ENCODE peak calls at places on chromosomes 1 and 21, in eight cellular contexts. One of them, this sample, is unnamed.
A peak's percentile ranks its signal among the peaks of the same experiment; 100 is the strongest.

GRCh38 chr1:3032970-3033794 is 11.9 kb downstream of the ACTRT2 start:
- DNase-seq in ureter: no peak
- DNase-seq in colonic mucosa: no peak
- DNase-seq in CD4-positive, CD25-positive, alpha-beta regulatory T cell: no peak
- DNase-seq in stimulated activated CD4-positive, alpha-beta T cell treated with anti-CD3 and anti-CD28 coated beads, Interleukin-15, amount 100 ng/mL, for 24 hours: peak; percentile 41
- DNase-seq in HFFc6: no peak
- DNase-seq in stimulated activated CD8-positive, alpha-beta memory T cell treated with anti-CD3 and anti-CD28 coated beads, Interleukin-15, amount 100 ng/mL, for 1 hour: peak; percentile 9
- DNase-seq in ACHN: no peak
- DNase-seq in this sample: no peak

GRCh38 chr1:11879311-11880180 is 20.8 kb upstream of the NPPB start:
- DNase-seq in CD4-positive, CD25-positive, alpha-beta regulatory T cell: no peak
- DNase-seq in ACHN: no peak
- DNase-seq in HFFc6: no peak
- DNase-seq in ureter: no peak
- DNase-seq in stimulated activated CD4-positive, alpha-beta T cell treated with anti-CD3 and anti-CD28 coated beads, Interleukin-15, amount 100 ng/mL, for 24 hours: no peak
- DNase-seq in stimulated activated CD8-positive, alpha-beta memory T cell treated with anti-CD3 and anti-CD28 coated beads, Interleukin-15, amount 100 ng/mL, for 1 hour: no peak
- DNase-seq in colonic mucosa: no peak
- DNase-seq in this sample: no peak

GRCh38 chr1:172970186-172970585 is 80.6 kb downstream of the TNFSF18 start:
- DNase-seq in CD4-positive, CD25-positive, alpha-beta regulatory T cell: no peak
- DNase-seq in stimulated activated CD8-positive, alpha-beta memory T cell treated with anti-CD3 and anti-CD28 coated beads, Interleukin-15, amount 100 ng/mL, for 1 hour: no peak
- DNase-seq in colonic mucosa: no peak
- DNase-seq in ACHN: no peak
- DNase-seq in ureter: no peak
- DNase-seq in stimulated activated CD4-positive, alpha-beta T cell treated with anti-CD3 and anti-CD28 coated beads, Interleukin-15, amount 100 ng/mL, for 24 hours: no peak
- DNase-seq in HFFc6: peak; percentile 52
- DNase-seq in this sample: peak; percentile 37

GRCh38 chr1:110638062-110638461 is 31.9 kb upstream of the KCNA2 start:
- DNase-seq in ACHN: no peak
- DNase-seq in ureter: no peak
- DNase-seq in colonic mucosa: no peak
- DNase-seq in stimulated activated CD8-positive, alpha-beta memory T cell treated with anti-CD3 and anti-CD28 coated beads, Interleukin-15, amount 100 ng/mL, for 1 hour: no peak
- DNase-seq in HFFc6: no peak
- DNase-seq in CD4-positive, CD25-positive, alpha-beta regulatory T cell: no peak
- DNase-seq in stimulated activated CD4-positive, alpha-beta T cell treated with anti-CD3 and anti-CD28 coated beads, Interleukin-15, amount 100 ng/mL, for 24 hours: no peak
- DNase-seq in this sample: no peak

GRCh38 chr1:224579526-224579925 is 36.6 kb upstream of the CNIH3 start:
- DNase-seq in CD4-positive, CD25-positive, alpha-beta regulatory T cell: no peak
- DNase-seq in stimulated activated CD4-positive, alpha-beta T cell treated with anti-CD3 and anti-CD28 coated beads, Interleukin-15, amount 100 ng/mL, for 24 hours: no peak
- DNase-seq in ACHN: no peak
- DNase-seq in colonic mucosa: no peak
- DNase-seq in stimulated activated CD8-positive, alpha-beta memory T cell treated with anti-CD3 and anti-CD28 coated beads, Interleukin-15, amount 100 ng/mL, for 1 hour: no peak
- DNase-seq in HFFc6: peak; percentile 72
- DNase-seq in ureter: no peak
- DNase-seq in this sample: no peak

GRCh38 chr1:60255565-60255964 is 182.0 kb upstream of the C1orf87 start:
- DNase-seq in HFFc6: no peak
- DNase-seq in ureter: no peak
- DNase-seq in CD4-positive, CD25-positive, alpha-beta regulatory T cell: no peak
- DNase-seq in ACHN: no peak
- DNase-seq in stimulated activated CD8-positive, alpha-beta memory T cell treated with anti-CD3 and anti-CD28 coated beads, Interleukin-15, amount 100 ng/mL, for 1 hour: no peak
- DNase-seq in stimulated activated CD4-positive, alpha-beta T cell treated with anti-CD3 and anti-CD28 coated beads, Interleukin-15, amount 100 ng/mL, for 24 hours: no peak
- DNase-seq in colonic mucosa: no peak
- DNase-seq in this sample: peak; percentile 18

GRCh38 chr1:116990612-116991151 is 10.9 kb upstream of the CD101 start:
- DNase-seq in stimulated activated CD4-positive, alpha-beta T cell treated with anti-CD3 and anti-CD28 coated beads, Interleukin-15, amount 100 ng/mL, for 24 hours: no peak
- DNase-seq in ureter: peak; percentile 64
- DNase-seq in colonic mucosa: peak; percentile 47
- DNase-seq in stimulated activated CD8-positive, alpha-beta memory T cell treated with anti-CD3 and anti-CD28 coated beads, Interleukin-15, amount 100 ng/mL, for 1 hour: no peak
- DNase-seq in ACHN: no peak
- DNase-seq in CD4-positive, CD25-positive, alpha-beta regulatory T cell: no peak
- DNase-seq in HFFc6: no peak
- DNase-seq in this sample: peak; percentile 54

GRCh38 chr21:24023936-24024335 is 1583.3 kb downstream of the MRPL39 start:
- DNase-seq in HFFc6: no peak
- DNase-seq in ureter: no peak
- DNase-seq in colonic mucosa: no peak
- DNase-seq in CD4-positive, CD25-positive, alpha-beta regulatory T cell: no peak
- DNase-seq in stimulated activated CD8-positive, alpha-beta memory T cell treated with anti-CD3 and anti-CD28 coated beads, Interleukin-15, amount 100 ng/mL, for 1 hour: no peak
- DNase-seq in ACHN: no peak
- DNase-seq in stimulated activated CD4-positive, alpha-beta T cell treated with anti-CD3 and anti-CD28 coated beads, Interleukin-15, amount 100 ng/mL, for 24 hours: no peak
- DNase-seq in this sample: no peak

GRCh38 chr1:65971547-65971946 is 178.9 kb downstream of the PDE4B start:
- DNase-seq in ureter: no peak
- DNase-seq in stimulated activated CD8-positive, alpha-beta memory T cell treated with anti-CD3 and anti-CD28 coated beads, Interleukin-15, amount 100 ng/mL, for 1 hour: no peak
- DNase-seq in CD4-positive, CD25-positive, alpha-beta regulatory T cell: no peak
- DNase-seq in stimulated activated CD4-positive, alpha-beta T cell treated with anti-CD3 and anti-CD28 coated beads, Interleukin-15, amount 100 ng/mL, for 24 hours: no peak
- DNase-seq in colonic mucosa: no peak
- DNase-seq in HFFc6: no peak
- DNase-seq in ACHN: no peak
- DNase-seq in this sample: no peak

GRCh38 chr1:66331641-66332523 is 202.1 kb upstream of the SGIP1 start:
- DNase-seq in stimulated activated CD8-positive, alpha-beta memory T cell treated with anti-CD3 and anti-CD28 coated beads, Interleukin-15, amount 100 ng/mL, for 1 hour: no peak
- DNase-seq in HFFc6: peak; percentile 98
- DNase-seq in ureter: peak; percentile 66
- DNase-seq in stimulated activated CD4-positive, alpha-beta T cell treated with anti-CD3 and anti-CD28 coated beads, Interleukin-15, amount 100 ng/mL, for 24 hours: peak; percentile 64
- DNase-seq in colonic mucosa: peak; percentile 60
- DNase-seq in ACHN: peak; percentile 75
- DNase-seq in CD4-positive, CD25-positive, alpha-beta regulatory T cell: peak; percentile 40
- DNase-seq in this sample: no peak

GRCh38 chr1:33181906-33182305 is at the start of gene TRIM62:
- DNase-seq in ureter: peak; percentile 87
- DNase-seq in CD4-positive, CD25-positive, alpha-beta regulatory T cell: peak; percentile 70
- DNase-seq in stimulated activated CD8-positive, alpha-beta memory T cell treated with anti-CD3 and anti-CD28 coated beads, Interleukin-15, amount 100 ng/mL, for 1 hour: peak; percentile 43
- DNase-seq in colonic mucosa: peak; percentile 89
- DNase-seq in stimulated activated CD4-positive, alpha-beta T cell treated with anti-CD3 and anti-CD28 coated beads, Interleukin-15, amount 100 ng/mL, for 24 hours: peak; percentile 83
- DNase-seq in ACHN: peak; percentile 80
- DNase-seq in HFFc6: peak; percentile 50
- DNase-seq in this sample: peak; percentile 97

GRCh38 chr1:220113136-220113695 is 19.3 kb downstream of the IARS2 start:
- DNase-seq in ureter: no peak
- DNase-seq in HFFc6: peak; percentile 28
- DNase-seq in colonic mucosa: peak; percentile 34
- DNase-seq in CD4-positive, CD25-positive, alpha-beta regulatory T cell: no peak
- DNase-seq in ACHN: peak; percentile 56
- DNase-seq in stimulated activated CD4-positive, alpha-beta T cell treated with anti-CD3 and anti-CD28 coated beads, Interleukin-15, amount 100 ng/mL, for 24 hours: peak; percentile 21
- DNase-seq in stimulated activated CD8-positive, alpha-beta memory T cell treated with anti-CD3 and anti-CD28 coated beads, Interleukin-15, amount 100 ng/mL, for 1 hour: no peak
- DNase-seq in this sample: peak; percentile 60

GRCh38 chr21:15480160-15480559 is 249.6 kb upstream of the USP25 start:
- DNase-seq in stimulated activated CD8-positive, alpha-beta memory T cell treated with anti-CD3 and anti-CD28 coated beads, Interleukin-15, amount 100 ng/mL, for 1 hour: no peak
- DNase-seq in CD4-positive, CD25-positive, alpha-beta regulatory T cell: no peak
- DNase-seq in ureter: no peak
- DNase-seq in colonic mucosa: no peak
- DNase-seq in ACHN: no peak
- DNase-seq in HFFc6: no peak
- DNase-seq in stimulated activated CD4-positive, alpha-beta T cell treated with anti-CD3 and anti-CD28 coated beads, Interleukin-15, amount 100 ng/mL, for 24 hours: peak; percentile 43
- DNase-seq in this sample: no peak

GRCh38 chr1:21963477-21964217 is 13.2 kb upstream of the CELA3B start:
- DNase-seq in ACHN: peak; percentile 65
- DNase-seq in HFFc6: peak; percentile 61
- DNase-seq in stimulated activated CD4-positive, alpha-beta T cell treated with anti-CD3 and anti-CD28 coated beads, Interleukin-15, amount 100 ng/mL, for 24 hours: peak; percentile 85
- DNase-seq in ureter: peak; percentile 87
- DNase-seq in CD4-positive, CD25-positive, alpha-beta regulatory T cell: peak; percentile 65
- DNase-seq in stimulated activated CD8-positive, alpha-beta memory T cell treated with anti-CD3 and anti-CD28 coated beads, Interleukin-15, amount 100 ng/mL, for 1 hour: peak; percentile 77
- DNase-seq in colonic mucosa: peak; percentile 92
- DNase-seq in this sample: peak; percentile 71